ENCODE peak calls at places on chromosomes 16 and 17, in seven cellular contexts. O, B, L, G, A, I and H are unnamed samples. For H3K36me3, the result is how much of the 10 kb centered on the place peaks cover.

GRCh38 chr17:14724770-14725169 is 423.9 kb downstream of the HS3ST3B1 start:
- DNase-seq in B (no peak), A (no peak), I (no peak), G (no peak), O (no peak), L (no peak), H (no peak)

GRCh38 chr17:17439971-17440843 is 36.6 kb upstream of the MED9 start:
- DNase-seq in O (peak), I (peak), L (peak), B (peak), A (no peak), G (no peak), H (no peak)

GRCh38 chr17:21368545-21369246 is 7.5 kb upstream of the KCNJ12 start:
- DNase-seq in I (no peak), B (no peak), G (peak), A (no peak), O (no peak), L (no peak), H (no peak)

GRCh38 chr17:7634384-7634783 is 4.4 kb downstream of the SHBG start:
- DNase-seq in B (no peak), A (no peak), I (no peak), G (no peak), L (no peak), O (peak), H (no peak)

GRCh38 chr17:1126327-1126726 is 53.5 kb downstream of the ABR start:
- DNase-seq in A (no peak), B (no peak), I (no peak), O (no peak), G (no peak), L (no peak), H (no peak)

GRCh38 chr17:77182205-77182604 is 41.4 kb downstream of the SEC14L1 start:
- DNase-seq in O (no peak), B (no peak), A (no peak), G (no peak), L (no peak), I (no peak), H (no peak)

GRCh38 chr17:44354582-44355309 is 8.9 kb downstream of the FAM171A2 start:
- DNase-seq in A (no peak), I (peak), G (peak), O (no peak), B (no peak), L (no peak), H (no peak)

GRCh38 chr17:62750502-62751349 is 57.4 kb downstream of the MARCHF10 start:
- DNase-seq in I (no peak), B (no peak), O (peak), A (no peak), G (no peak), L (no peak), H (no peak)

GRCh38 chr16:27767971-27768591 is 218.1 kb downstream of the KATNIP start:
- DNase-seq in B (no peak), I (no peak), O (no peak), L (no peak), G (no peak), A (no peak), H (no peak)

GRCh38 chr17:47855737-47856136 is 4.8 kb upstream of the SP6 start:
- DNase-seq in G (no peak), I (no peak), O (no peak), B (no peak), L (no peak), A (no peak), H (no peak)

GRCh38 chr17:11144358-11145233 is 96.4 kb upstream of the SHISA6 start:
- DNase-seq in A (no peak), G (no peak), L (peak), B (peak), I (no peak), O (no peak), H (no peak)

GRCh38 chr17:6712058-6712853 is 913 bp downstream of the SLC13A5 start:
- DNase-seq in L (no peak), O (peak), B (no peak), G (no peak), A (peak), I (no peak), H (no peak)

GRCh38 chr16:60142991-60143705 is 1409.0 kb upstream of the GOT2 start:
- DNase-seq in O (peak), B (no peak), I (no peak), L (no peak), A (no peak), G (no peak), H (no peak)

GRCh38 chr17:47962901-47963300 is 5.2 kb upstream of the PRR15L start:
- DNase-seq in O (no peak), L (no peak), G (peak), I (no peak), B (no peak), A (no peak), H (no peak)

GRCh38 chr17:4215882-4216411 is 47.8 kb downstream of the ANKFY1 start:
- DNase-seq in B (no peak), O (no peak), A (no peak), L (no peak), G (no peak), I (no peak), H (no peak)

GRCh38 chr17:19237389-19238166 is 412 bp downstream of the EPN2 start:
- DNase-seq in G (peak), B (peak), L (no peak), I (no peak), O (no peak), A (no peak), H (no peak)

GRCh38 chr16:6932871-6933390 is 399.7 kb upstream of the RBFOX1 start:
- DNase-seq in A (no peak), O (no peak), I (no peak), G (no peak), L (no peak), B (no peak), H (no peak)

GRCh38 chr16:60367739-60368138 is 1633.6 kb upstream of the GOT2 start:
- DNase-seq in O (no peak), G (no peak), I (no peak), L (no peak), B (no peak), A (no peak), H (no peak)

GRCh38 chr16:1828645-1829410 is 1.8 kb downstream of the FAHD1 start:
- DNase-seq in B (no peak), A (no peak), I (no peak), L (no peak), G (no peak), O (no peak), H (no peak)

GRCh38 chr17:77632619-77633018 is 325.9 kb upstream of the TNRC6C start:
- DNase-seq in O (no peak), I (no peak), L (no peak), A (no peak), B (no peak), G (no peak), H (no peak)

GRCh38 chr17:7041607-7042506 is 2.0 kb downstream of the SLC16A11 start:
- DNase-seq in B (no peak), O (no peak), A (no peak), G (no peak), I (peak), L (no peak), H (no peak)

GRCh38 chr16:66399031-66399430 is 28.1 kb upstream of the BEAN1 start:
- DNase-seq in O (no peak), L (no peak), I (no peak), B (no peak), G (no peak), A (no peak), H (no peak)

GRCh38 chr16:79560923-79561322 is 39.6 kb downstream of the MAF start:
- DNase-seq in A (no peak), L (no peak), O (no peak), I (no peak), G (no peak), B (no peak), H (no peak)

GRCh38 chr17:58630883-58631522 is 60.8 kb downstream of the TEX14 start:
- DNase-seq in L (peak), O (no peak), A (peak), G (no peak), B (peak), I (no peak), H (no peak)

GRCh38 chr16:28188085-28188916 is 23.5 kb downstream of the XPO6 start:
- DNase-seq in A (no peak), G (no peak), I (no peak), O (no peak), L (no peak), B (no peak), H (no peak)

GRCh38 chr16:30925646-30926332 is 2.4 kb downstream of the FBXL19 start:
- DNase-seq in A (no peak), L (no peak), G (peak), I (no peak), O (no peak), B (no peak), H (no peak)
- H3K4me3 ChIP-seq in A (no peak), L (no peak), G (no peak), I (no peak), O (no peak), B (no peak), H (no peak)

DNA sequence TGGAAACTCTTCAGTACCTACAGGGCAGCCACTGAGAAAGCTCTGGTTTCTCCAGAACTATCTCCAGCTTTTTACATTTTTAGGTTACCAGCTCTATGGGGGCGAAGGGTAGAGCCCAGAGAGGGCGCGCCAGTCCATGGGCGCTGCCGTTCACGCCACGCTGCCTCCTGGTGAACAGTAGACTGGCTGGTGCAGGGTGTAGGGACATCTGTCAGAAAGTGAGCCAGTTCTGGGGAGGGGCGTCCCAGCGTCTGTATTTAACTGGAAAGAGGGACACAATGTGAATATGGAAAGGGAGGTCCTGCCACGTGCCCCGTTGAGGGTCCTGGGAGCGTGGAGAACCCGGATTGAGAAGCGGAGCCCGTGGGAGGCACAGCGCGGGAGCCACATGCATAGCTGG is 16.4 kb upstream of the CLEC18A start:
- DNase-seq in A (no peak), I (no peak), G (no peak), O (no peak), B (no peak), L (no peak), H (no peak)
- H3K36me3 ChIP-seq in A (under half), I (half or more), G (half or more), O (under half), B (half or more), L (under half), H (under half)

DNA sequence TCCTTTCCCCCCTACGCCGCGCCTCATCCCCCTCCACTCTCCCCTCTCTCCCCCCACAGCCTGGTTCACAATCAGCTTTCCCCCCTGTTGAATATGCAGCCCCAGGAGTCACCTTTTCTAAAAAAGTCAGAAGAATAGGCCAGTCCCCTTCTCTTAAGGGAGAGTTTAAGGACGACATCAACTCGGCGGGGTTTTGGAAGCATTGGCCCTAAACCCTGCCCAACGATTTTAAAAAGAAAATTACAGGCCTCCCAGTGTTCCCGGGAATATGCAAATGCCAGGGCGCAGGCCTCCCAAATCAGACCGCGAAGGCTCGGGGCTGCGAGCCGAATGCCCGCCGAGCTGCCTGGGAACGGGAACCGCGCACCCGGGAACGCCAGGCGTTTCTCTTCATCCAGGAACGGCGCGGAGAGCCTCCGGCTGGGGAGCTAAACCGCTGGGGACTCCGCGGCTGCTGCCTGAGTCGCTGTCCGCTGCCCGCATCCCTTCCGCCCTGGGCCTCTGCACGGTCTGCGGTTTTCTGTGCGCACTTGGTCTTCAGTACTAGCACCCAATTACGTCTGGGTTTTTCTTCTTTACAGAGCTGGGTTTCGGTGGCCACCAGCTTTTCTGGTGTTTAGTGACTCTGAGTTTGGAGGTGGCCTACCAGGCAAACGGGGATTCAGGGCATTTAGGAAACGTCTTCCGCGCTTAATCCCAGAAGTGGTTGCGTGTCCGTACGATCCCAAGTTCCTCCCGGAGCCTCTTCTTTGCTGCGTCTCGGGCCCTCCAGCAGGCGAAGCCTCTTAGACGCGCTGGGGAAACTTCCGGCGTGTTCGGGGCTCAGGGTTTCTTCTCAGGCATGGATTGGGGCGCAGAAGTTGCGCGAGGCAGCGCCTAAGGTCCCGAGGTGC is 5.7 kb downstream of the IRX5 start:
- DNase-seq in O (peak), B (no peak), G (no peak), A (no peak), I (no peak), L (no peak), H (no peak)
- H3K4me3 ChIP-seq in O (no peak), B (no peak), G (no peak), A (peak), I (no peak), L (peak), H (peak)

GRCh38 chr16:4750896-4751295 is 16.1 kb downstream of the ZNF500 start:
- DNase-seq in G (no peak), L (no peak), O (no peak), I (no peak), B (no peak), A (no peak), H (no peak)

GRCh38 chr16:4753227-4753626 is 13.7 kb downstream of the ZNF500 start:
- DNase-seq in O (no peak), A (no peak), B (no peak), L (no peak), I (no peak), G (no peak), H (no peak)

GRCh38 chr16:4752351-4753100 is 14.4 kb downstream of the ZNF500 start:
- DNase-seq in B (no peak), I (no peak), L (no peak), O (no peak), A (no peak), G (no peak), H (no peak)

GRCh38 chr16:4755687-4756086 is 11.3 kb downstream of the ZNF500 start:
- DNase-seq in B (no peak), I (no peak), A (no peak), O (no peak), G (no peak), L (no peak), H (no peak)

DNA sequence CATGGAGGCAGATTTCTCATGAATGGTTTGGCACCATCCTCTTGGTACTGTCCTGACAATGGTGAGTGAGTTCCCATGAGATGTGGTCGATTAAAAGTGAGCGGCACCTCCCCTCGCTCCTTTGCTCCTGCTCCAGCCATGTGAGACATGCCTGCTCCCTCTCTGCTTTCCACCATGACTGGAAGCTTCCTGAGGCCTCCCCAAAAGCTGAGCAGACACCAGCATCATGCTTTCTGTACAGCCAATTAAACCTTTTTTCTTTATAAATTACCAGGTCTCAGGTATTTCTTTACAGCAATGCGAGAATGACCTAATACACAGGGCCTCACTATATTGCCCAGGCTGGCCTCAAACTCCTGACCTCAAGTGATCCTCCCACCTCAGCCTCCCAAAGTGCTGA is 12.1 kb downstream of the ZNF500 start:
- DNase-seq in B (no peak), I (no peak), G (no peak), O (no peak), L (no peak), A (no peak), H (no peak)
- H3K36me3 ChIP-seq in B (half or more), I (under half), G (under half), O (under half), L (under half), A (under half), H (half or more)

GRCh38 chr17:34637548-34638525 is 58.5 kb downstream of the TMEM132E start:
- DNase-seq in A (peak), I (peak), L (peak), O (peak), B (peak), G (peak), H (no peak)
- H3K4me3 ChIP-seq in A (peak), I (peak), L (no peak), O (no peak), B (peak), G (peak), H (peak)

DNA sequence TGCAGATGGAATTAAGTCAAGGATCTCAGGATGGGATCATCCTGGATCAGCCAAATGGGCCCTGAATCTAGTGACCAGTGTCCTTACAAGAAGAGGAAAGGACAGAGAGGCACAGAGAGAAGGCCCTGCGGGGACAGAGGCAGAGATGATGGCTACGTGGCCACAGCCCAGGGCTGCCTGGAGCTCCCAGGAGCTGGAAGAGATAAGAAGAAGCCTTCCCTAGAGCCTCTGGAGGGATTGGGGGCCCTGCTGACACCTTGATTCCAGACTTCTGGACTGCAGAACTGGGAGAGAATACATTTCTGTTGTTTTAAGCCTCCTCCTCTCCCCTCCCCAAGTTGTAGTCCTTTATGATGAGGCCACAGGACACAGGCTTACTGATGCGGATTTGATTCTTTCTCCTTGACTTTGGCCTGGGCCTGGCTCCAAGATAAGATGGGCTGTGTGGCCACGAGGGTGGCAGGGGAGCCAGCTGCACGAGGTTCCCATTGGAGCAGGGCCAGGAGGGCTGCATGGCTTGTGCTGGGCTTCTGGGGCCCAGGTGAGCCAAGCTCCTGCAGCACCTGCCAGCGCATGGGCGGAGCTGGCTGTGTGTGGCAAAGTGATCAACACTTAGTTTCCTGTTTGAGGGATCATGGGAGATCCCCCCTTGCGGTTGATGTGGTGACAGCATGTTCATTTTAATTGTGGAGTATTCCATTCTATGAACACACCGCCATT is 146.1 kb downstream of the IRF8 start:
- DNase-seq in O (no peak), I (peak), B (peak), A (no peak), L (no peak), G (no peak), H (no peak)
- H3K36me3 ChIP-seq in O (under half), I (under half), B (under half), A (under half), L (under half), G (under half), H (under half)

DNA sequence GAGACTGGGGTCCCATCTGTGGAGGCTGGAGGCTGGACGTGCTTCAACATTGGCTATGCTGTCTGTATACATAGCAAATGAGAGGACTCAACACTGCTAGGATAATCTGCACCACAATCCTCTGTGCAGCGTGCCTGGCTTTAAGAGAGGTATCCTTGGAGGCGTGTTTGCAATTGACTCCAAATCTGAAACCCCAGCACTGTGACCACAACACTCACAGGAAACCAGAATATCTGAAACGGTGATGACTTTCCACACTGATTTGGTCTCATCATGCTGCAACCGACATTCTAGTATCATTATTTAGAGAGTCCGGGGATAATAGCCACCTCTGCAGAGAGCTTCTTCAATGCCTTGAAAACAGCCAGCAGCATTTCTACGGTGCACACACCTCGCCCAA is 35.1 kb downstream of the TLE7 start:
- DNase-seq in L (no peak), A (no peak), G (no peak), I (no peak), O (no peak), B (no peak), H (no peak)
- H3K4me3 ChIP-seq in L (no peak), A (no peak), G (no peak), I (no peak), O (no peak), B (no peak), H (no peak)

DNA sequence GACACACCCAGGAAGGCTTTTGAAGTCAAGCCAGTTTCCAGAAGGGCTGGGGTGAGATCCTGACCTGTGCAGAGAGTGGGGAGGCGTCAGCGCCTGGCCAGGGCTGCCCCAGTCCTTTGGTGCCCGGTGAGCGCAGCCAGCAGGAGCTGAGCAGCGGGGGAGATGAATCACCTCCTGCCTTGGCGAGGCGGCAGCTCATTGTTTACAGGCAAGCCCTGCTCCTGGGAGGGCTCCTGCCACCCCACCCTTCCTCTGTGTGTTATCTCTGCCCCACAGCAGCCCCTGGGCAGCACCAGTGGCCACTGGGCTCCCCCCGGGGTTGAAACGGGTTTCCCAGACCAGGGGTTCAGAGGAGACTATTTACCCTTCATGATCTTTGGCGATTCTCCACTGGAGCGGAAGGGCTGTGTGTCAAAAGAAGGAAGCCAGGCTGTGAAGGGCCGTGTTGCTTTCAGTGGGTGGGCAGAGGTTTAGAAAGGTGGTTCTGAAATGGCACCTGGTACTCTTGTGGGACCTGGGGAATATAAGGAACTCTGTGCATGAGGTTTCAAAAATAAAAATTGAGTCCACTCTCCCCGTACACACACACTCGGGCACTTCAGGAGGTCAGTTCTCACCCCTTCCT is 14.1 kb upstream of the ITGB4 start:
- DNase-seq in B (peak), L (no peak), O (peak), A (no peak), I (no peak), G (no peak), H (no peak)
- H3K36me3 ChIP-seq in B (half or more), L (under half), O (under half), A (under half), I (under half), G (half or more), H (under half)

GRCh38 chr17:27038676-27039075 is 255.2 kb upstream of the WSB1 start:
- DNase-seq in G (no peak), A (no peak), L (no peak), I (no peak), B (no peak), O (no peak), H (no peak)
- H3K4me3 ChIP-seq in G (no peak), A (no peak), L (no peak), I (no peak), B (no peak), O (no peak), H (no peak)